ENCODE peak calls at places on chromosomes 4 and X, in four cellular contexts. One of them, this sample, is unnamed.

GRCh38 chrX:148930330-148930729 is 429.9 kb downstream of the AFF2 start:
- DNase-seq in H1: no peak
- DNase-seq in neuronal stem cell: no peak
- DNase-seq in mesenchymal stem cell: no peak
- DNase-seq in this sample: no peak

GRCh38 chr4:189436207-189436606 is 504.5 kb upstream of the FRG1 start:
- DNase-seq in H1: no peak
- DNase-seq in neuronal stem cell: no peak
- DNase-seq in mesenchymal stem cell: peak
- DNase-seq in this sample: peak

GRCh38 chr4:5638316-5638715 is 70.0 kb downstream of the EVC2 start:
- DNase-seq in H1: no peak
- DNase-seq in neuronal stem cell: no peak
- DNase-seq in mesenchymal stem cell: peak
- DNase-seq in this sample: no peak

GRCh38 chrX:107725761-107726555 is 49.6 kb downstream of the TSC22D3 start:
- DNase-seq in H1: no peak
- DNase-seq in neuronal stem cell: no peak
- DNase-seq in mesenchymal stem cell: peak
- DNase-seq in this sample: no peak

GRCh38 chr4:174377613-174378012 is 93.9 kb downstream of the CEP44 start:
- DNase-seq in H1: no peak
- DNase-seq in neuronal stem cell: no peak
- DNase-seq in mesenchymal stem cell: peak
- DNase-seq in this sample: no peak

GRCh38 chr4:176883108-176883550 is 90.4 kb upstream of the VEGFC start:
- DNase-seq in H1: no peak
- DNase-seq in neuronal stem cell: no peak
- DNase-seq in mesenchymal stem cell: peak
- DNase-seq in this sample: no peak

GRCh38 chr4:74934016-74934821 is 1.3 kb downstream of the PARM1 start:
- DNase-seq in H1: no peak
- DNase-seq in neuronal stem cell: no peak
- DNase-seq in mesenchymal stem cell: peak
- DNase-seq in this sample: peak

GRCh38 chr4:155694100-155694785 is 27.6 kb downstream of the GUCY1A1 start:
- DNase-seq in H1: no peak
- DNase-seq in neuronal stem cell: no peak
- DNase-seq in mesenchymal stem cell: no peak
- DNase-seq in this sample: no peak

GRCh38 chr4:637536-637935 is 12.2 kb downstream of the PDE6B start:
- DNase-seq in H1: no peak
- DNase-seq in neuronal stem cell: no peak
- DNase-seq in mesenchymal stem cell: no peak
- DNase-seq in this sample: no peak

GRCh38 chr4:41212221-41213203 is 1.8 kb downstream of the APBB2 start:
- DNase-seq in H1: no peak
- DNase-seq in neuronal stem cell: no peak
- DNase-seq in mesenchymal stem cell: peak
- DNase-seq in this sample: peak

GRCh38 chr4:54709281-54709854 is 51.6 kb downstream of the KIT start:
- DNase-seq in H1: no peak
- DNase-seq in neuronal stem cell: no peak
- DNase-seq in mesenchymal stem cell: peak
- DNase-seq in this sample: no peak

GRCh38 chrX:37332987-37333658 is 16.0 kb upstream of the PRRG1 start:
- DNase-seq in H1: no peak
- DNase-seq in neuronal stem cell: no peak
- DNase-seq in mesenchymal stem cell: peak
- DNase-seq in this sample: no peak

GRCh38 chr4:561456-561855 is 14.6 kb downstream of the TMEM271 start:
- DNase-seq in H1: no peak
- DNase-seq in neuronal stem cell: no peak
- DNase-seq in mesenchymal stem cell: no peak
- DNase-seq in this sample: no peak

GRCh38 chr4:185201983-185202962 is 1.5 kb downstream of the CFAP97 start:
- DNase-seq in H1: no peak
- DNase-seq in neuronal stem cell: no peak
- DNase-seq in mesenchymal stem cell: peak
- DNase-seq in this sample: peak

GRCh38 chr4:113355550-113356371 is 306.3 kb downstream of the ANK2 start:
- DNase-seq in H1: no peak
- DNase-seq in neuronal stem cell: no peak
- DNase-seq in mesenchymal stem cell: peak
- DNase-seq in this sample: peak

GRCh38 chr4:166014411-166014810 is 141.4 kb downstream of the TLL1 start:
- DNase-seq in H1: no peak
- DNase-seq in neuronal stem cell: no peak
- DNase-seq in mesenchymal stem cell: no peak
- DNase-seq in this sample: no peak

GRCh38 chr4:153603258-153603657 is 80.8 kb upstream of the TLR2 start:
- DNase-seq in H1: no peak
- DNase-seq in neuronal stem cell: no peak
- DNase-seq in mesenchymal stem cell: no peak
- DNase-seq in this sample: no peak

GRCh38 chr4:73692701-73693100 is 47.7 kb upstream of the CXCL8 start:
- DNase-seq in H1: no peak
- DNase-seq in neuronal stem cell: no peak
- DNase-seq in mesenchymal stem cell: no peak
- DNase-seq in this sample: no peak

GRCh38 chr4:81452452-81453011 is 19.2 kb downstream of the RASGEF1B start:
- DNase-seq in H1: no peak
- DNase-seq in neuronal stem cell: no peak
- DNase-seq in mesenchymal stem cell: no peak
- DNase-seq in this sample: no peak

GRCh38 chr4:37892641-37893040 is 1.8 kb downstream of the TBC1D1 start:
- DNase-seq in H1: no peak
- DNase-seq in neuronal stem cell: no peak
- DNase-seq in mesenchymal stem cell: no peak
- DNase-seq in this sample: no peak

GRCh38 chr4:20176881-20177280 is 74.8 kb upstream of the SLIT2 start:
- DNase-seq in H1: no peak
- DNase-seq in neuronal stem cell: no peak
- DNase-seq in mesenchymal stem cell: no peak
- DNase-seq in this sample: no peak

GRCh38 chr4:12701384-12701783 is 782.8 kb downstream of the RAB28 start:
- DNase-seq in H1: no peak
- DNase-seq in neuronal stem cell: no peak
- DNase-seq in mesenchymal stem cell: no peak
- DNase-seq in this sample: no peak

GRCh38 chr4:82889287-82889686 is 1.7 kb downstream of the SEC31A start:
- DNase-seq in H1: no peak
- DNase-seq in neuronal stem cell: no peak
- DNase-seq in mesenchymal stem cell: no peak
- DNase-seq in this sample: no peak

GRCh38 chr4:11178433-11178832 is 250.3 kb downstream of the HS3ST1 start:
- DNase-seq in H1: no peak
- DNase-seq in neuronal stem cell: no peak
- DNase-seq in mesenchymal stem cell: no peak
- DNase-seq in this sample: no peak

GRCh38 chr4:122328893-122329292 is 49.9 kb upstream of the ADAD1 start:
- DNase-seq in H1: no peak
- DNase-seq in neuronal stem cell: no peak
- DNase-seq in mesenchymal stem cell: no peak
- DNase-seq in this sample: no peak

GRCh38 chr4:575281-576141 is 584 bp downstream of the TMEM271 start:
- DNase-seq in H1: peak
- DNase-seq in neuronal stem cell: peak
- DNase-seq in mesenchymal stem cell: peak
- DNase-seq in this sample: peak

GRCh38 chrX:53458082-53458481 is 23.9 kb upstream of the HSD17B10 start:
- DNase-seq in H1: no peak
- DNase-seq in neuronal stem cell: no peak
- DNase-seq in mesenchymal stem cell: no peak
- DNase-seq in this sample: no peak

GRCh38 chrX:13419918-13420317 is 100.1 kb upstream of the ATXN3L start:
- DNase-seq in H1: no peak
- DNase-seq in neuronal stem cell: no peak
- DNase-seq in mesenchymal stem cell: no peak
- DNase-seq in this sample: no peak

GRCh38 chrX:13418126-13419091 is 98.6 kb upstream of the ATXN3L start:
- DNase-seq in H1: no peak
- DNase-seq in neuronal stem cell: no peak
- DNase-seq in mesenchymal stem cell: no peak
- DNase-seq in this sample: peak

GRCh38 chrX:13419276-13419675 is 99.4 kb upstream of the ATXN3L start:
- DNase-seq in H1: no peak
- DNase-seq in neuronal stem cell: no peak
- DNase-seq in mesenchymal stem cell: no peak
- DNase-seq in this sample: no peak

GRCh38 chrX:13415551-13415950 is 95.7 kb upstream of the ATXN3L start:
- DNase-seq in H1: no peak
- DNase-seq in neuronal stem cell: no peak
- DNase-seq in mesenchymal stem cell: no peak
- DNase-seq in this sample: peak

GRCh38 chrX:13420545-13421183 is 100.8 kb upstream of the ATXN3L start:
- DNase-seq in H1: no peak
- DNase-seq in neuronal stem cell: no peak
- DNase-seq in mesenchymal stem cell: no peak
- DNase-seq in this sample: no peak
- H2BK15ac ChIP-seq in H1: no peak
- H2BK15ac ChIP-seq in neuronal stem cell: no peak
- H2BK15ac ChIP-seq in mesenchymal stem cell: no peak
- H2BK15ac ChIP-seq in this sample: peak

GRCh38 chrX:39170432-39170831 is 369.2 kb downstream of the MID1IP1 start:
- DNase-seq in H1: no peak
- DNase-seq in neuronal stem cell: no peak
- DNase-seq in mesenchymal stem cell: no peak
- DNase-seq in this sample: no peak
- H3K23ac ChIP-seq in H1: no peak
- H3K23ac ChIP-seq in neuronal stem cell: no peak
- H3K23ac ChIP-seq in mesenchymal stem cell: no peak
- H3K23ac ChIP-seq in this sample: no peak

DNA sequence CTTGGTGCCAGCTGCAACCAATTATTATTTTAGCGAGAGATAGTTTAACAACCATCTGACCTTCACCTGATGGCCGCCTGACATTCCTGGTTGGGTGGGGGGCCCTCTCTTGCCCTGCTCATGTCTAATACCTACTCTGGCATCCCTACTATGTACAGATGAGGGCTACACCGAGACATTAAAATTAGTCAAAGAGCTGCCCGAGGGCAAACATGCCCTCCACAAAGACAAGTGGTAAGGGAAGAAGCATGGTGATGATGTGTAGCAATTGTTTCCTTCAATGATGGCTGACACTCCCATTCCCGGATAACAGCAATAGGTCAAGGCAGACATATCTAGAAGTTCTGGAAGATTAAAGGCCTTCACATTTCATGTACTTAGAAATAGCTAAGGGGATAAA is 49.6 kb downstream of the MAP7D3 start:
- DNase-seq in H1: no peak
- DNase-seq in neuronal stem cell: no peak
- DNase-seq in mesenchymal stem cell: no peak
- DNase-seq in this sample: no peak
- H3K4me3 ChIP-seq in H1: no peak
- H3K4me3 ChIP-seq in neuronal stem cell: no peak
- H3K4me3 ChIP-seq in mesenchymal stem cell: no peak
- H3K4me3 ChIP-seq in this sample: no peak

DNA sequence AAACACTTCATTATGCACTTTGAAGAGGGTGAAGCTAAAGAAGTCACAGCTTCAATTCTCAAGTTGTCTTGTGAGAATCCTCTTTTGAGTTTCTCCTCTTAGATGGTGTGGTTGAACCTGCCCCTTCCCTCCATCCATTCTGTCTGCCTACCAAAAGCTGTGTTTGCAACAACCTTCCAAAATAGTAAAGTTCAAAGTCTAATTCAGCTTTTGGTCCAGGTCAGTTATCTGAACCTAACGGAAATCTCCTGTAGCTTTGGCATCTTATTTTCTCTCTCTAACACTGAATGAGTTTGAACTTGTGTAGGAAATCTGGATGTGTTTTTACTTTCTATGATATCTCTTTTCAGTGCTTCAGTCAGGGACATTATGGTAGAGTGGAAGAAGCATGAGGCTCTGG is 201.7 kb upstream of the AR start:
- DNase-seq in H1: no peak
- DNase-seq in neuronal stem cell: no peak
- DNase-seq in mesenchymal stem cell: no peak
- DNase-seq in this sample: no peak
- H2BK15ac ChIP-seq in H1: no peak
- H2BK15ac ChIP-seq in neuronal stem cell: no peak
- H2BK15ac ChIP-seq in mesenchymal stem cell: no peak
- H2BK15ac ChIP-seq in this sample: no peak

GRCh38 chr4:26509681-26510333 is 19.5 kb upstream of the CCKAR start:
- DNase-seq in H1: no peak
- DNase-seq in neuronal stem cell: no peak
- DNase-seq in mesenchymal stem cell: no peak
- DNase-seq in this sample: no peak
- H3K23ac ChIP-seq in H1: no peak
- H3K23ac ChIP-seq in neuronal stem cell: no peak
- H3K23ac ChIP-seq in mesenchymal stem cell: no peak
- H3K23ac ChIP-seq in this sample: no peak

GRCh38 chr4:56677673-56678072 is 3.4 kb downstream of the HOPX start:
- DNase-seq in H1: no peak
- DNase-seq in neuronal stem cell: no peak
- DNase-seq in mesenchymal stem cell: no peak
- DNase-seq in this sample: no peak
- H3K4me3 ChIP-seq in H1: no peak
- H3K4me3 ChIP-seq in neuronal stem cell: no peak
- H3K4me3 ChIP-seq in mesenchymal stem cell: no peak
- H3K4me3 ChIP-seq in this sample: no peak

DNA sequence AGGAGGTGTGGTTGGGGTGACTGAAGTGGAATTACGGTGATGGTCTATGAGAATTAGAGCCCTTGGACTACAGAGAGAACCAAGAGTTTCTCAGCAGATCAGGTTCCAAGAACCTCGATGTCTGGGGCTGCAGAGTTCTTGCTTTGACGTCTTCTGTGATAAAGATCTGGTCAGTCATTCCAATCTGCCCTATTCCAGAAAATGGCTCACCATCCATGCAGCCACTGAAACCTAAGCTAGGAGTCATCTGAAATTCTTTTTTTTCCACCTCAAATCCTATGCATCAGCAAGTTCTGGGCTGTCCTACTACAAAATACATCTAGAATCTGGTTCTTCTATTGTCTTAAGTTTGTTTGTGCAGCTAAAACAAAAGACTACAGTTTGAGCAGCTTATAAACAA is 254.4 kb upstream of the PGRMC2 start:
- DNase-seq in H1: no peak
- DNase-seq in neuronal stem cell: no peak
- DNase-seq in mesenchymal stem cell: no peak
- DNase-seq in this sample: no peak
- H2BK15ac ChIP-seq in H1: no peak
- H2BK15ac ChIP-seq in neuronal stem cell: no peak
- H2BK15ac ChIP-seq in mesenchymal stem cell: no peak
- H2BK15ac ChIP-seq in this sample: no peak

This sample was measured in mesendoderm.